ENCODE peak calls at places on chromosome 13, in eight cellular contexts. One of them, this sample, is unnamed.
A peak's percentile ranks its signal among the peaks of the same experiment; 100 is the strongest.

GRCh38 chr13:99033814-99034213 is 56.0 kb upstream of the DOCK9 start:
- DNase-seq in NCI-H1436 treated with DMSO at 0.1 percent for 48 hours: peak; percentile 12
- DNase-seq in activated effector memory CD4-positive, alpha-beta T cell treated with anti-CD3 and anti-CD28 coated beads, Interleukin-2, amount 50 U/mL, for 16 hours: no peak
- DNase-seq in GM23248: peak; percentile 62
- DNase-seq in mucosa of gallbladder: no peak
- DNase-seq in GM04503: no peak
- DNase-seq in stimulated activated CD8-positive, alpha-beta memory T cell treated with anti-CD3 and anti-CD28 coated beads, Interleukin-7, amount 100 ng/mL, for 1 hour: no peak
- DNase-seq in retinal pigment epithelial cell: no peak
- DNase-seq in this sample: no peak

GRCh38 chr13:100600915-100601314 is 12.3 kb upstream of the GGACT start:
- DNase-seq in NCI-H1436 treated with DMSO at 0.1 percent for 48 hours: no peak
- DNase-seq in activated effector memory CD4-positive, alpha-beta T cell treated with anti-CD3 and anti-CD28 coated beads, Interleukin-2, amount 50 U/mL, for 16 hours: no peak
- DNase-seq in GM23248: no peak
- DNase-seq in mucosa of gallbladder: no peak
- DNase-seq in GM04503: no peak
- DNase-seq in stimulated activated CD8-positive, alpha-beta memory T cell treated with anti-CD3 and anti-CD28 coated beads, Interleukin-7, amount 100 ng/mL, for 1 hour: no peak
- DNase-seq in retinal pigment epithelial cell: no peak
- DNase-seq in this sample: peak; percentile 73

GRCh38 chr13:102869948-102870676 is 24.3 kb downstream of the ERCC5 start:
- DNase-seq in NCI-H1436 treated with DMSO at 0.1 percent for 48 hours: no peak
- DNase-seq in activated effector memory CD4-positive, alpha-beta T cell treated with anti-CD3 and anti-CD28 coated beads, Interleukin-2, amount 50 U/mL, for 16 hours: no peak
- DNase-seq in GM23248: peak; percentile 28
- DNase-seq in mucosa of gallbladder: no peak
- DNase-seq in GM04503: no peak
- DNase-seq in stimulated activated CD8-positive, alpha-beta memory T cell treated with anti-CD3 and anti-CD28 coated beads, Interleukin-7, amount 100 ng/mL, for 1 hour: no peak
- DNase-seq in retinal pigment epithelial cell: no peak
- DNase-seq in this sample: peak; percentile 20

GRCh38 chr13:77533875-77534788 is 1.4 kb upstream of the SCEL start:
- DNase-seq in NCI-H1436 treated with DMSO at 0.1 percent for 48 hours: no peak
- DNase-seq in activated effector memory CD4-positive, alpha-beta T cell treated with anti-CD3 and anti-CD28 coated beads, Interleukin-2, amount 50 U/mL, for 16 hours: no peak
- DNase-seq in GM23248: no peak
- DNase-seq in mucosa of gallbladder: no peak
- DNase-seq in GM04503: no peak
- DNase-seq in stimulated activated CD8-positive, alpha-beta memory T cell treated with anti-CD3 and anti-CD28 coated beads, Interleukin-7, amount 100 ng/mL, for 1 hour: no peak
- DNase-seq in retinal pigment epithelial cell: no peak
- DNase-seq in this sample: no peak

GRCh38 chr13:20151016-20151415 is 9.8 kb downstream of the GJA3 start:
- DNase-seq in NCI-H1436 treated with DMSO at 0.1 percent for 48 hours: no peak
- DNase-seq in activated effector memory CD4-positive, alpha-beta T cell treated with anti-CD3 and anti-CD28 coated beads, Interleukin-2, amount 50 U/mL, for 16 hours: no peak
- DNase-seq in GM23248: no peak
- DNase-seq in mucosa of gallbladder: no peak
- DNase-seq in GM04503: no peak
- DNase-seq in stimulated activated CD8-positive, alpha-beta memory T cell treated with anti-CD3 and anti-CD28 coated beads, Interleukin-7, amount 100 ng/mL, for 1 hour: no peak
- DNase-seq in retinal pigment epithelial cell: no peak
- DNase-seq in this sample: no peak

GRCh38 chr13:86002921-86003488 is 203.8 kb upstream of the SLITRK6 start:
- DNase-seq in NCI-H1436 treated with DMSO at 0.1 percent for 48 hours: peak; percentile 1
- DNase-seq in activated effector memory CD4-positive, alpha-beta T cell treated with anti-CD3 and anti-CD28 coated beads, Interleukin-2, amount 50 U/mL, for 16 hours: no peak
- DNase-seq in GM23248: no peak
- DNase-seq in mucosa of gallbladder: no peak
- DNase-seq in GM04503: no peak
- DNase-seq in stimulated activated CD8-positive, alpha-beta memory T cell treated with anti-CD3 and anti-CD28 coated beads, Interleukin-7, amount 100 ng/mL, for 1 hour: no peak
- DNase-seq in retinal pigment epithelial cell: peak; percentile 54
- DNase-seq in this sample: no peak

GRCh38 chr13:44918323-44919102 is 70.8 kb downstream of the NUFIP1 start:
- DNase-seq in NCI-H1436 treated with DMSO at 0.1 percent for 48 hours: peak; percentile 69
- DNase-seq in activated effector memory CD4-positive, alpha-beta T cell treated with anti-CD3 and anti-CD28 coated beads, Interleukin-2, amount 50 U/mL, for 16 hours: peak; percentile 93
- DNase-seq in GM23248: peak; percentile 98
- DNase-seq in mucosa of gallbladder: peak; percentile 89
- DNase-seq in GM04503: peak; percentile 91
- DNase-seq in stimulated activated CD8-positive, alpha-beta memory T cell treated with anti-CD3 and anti-CD28 coated beads, Interleukin-7, amount 100 ng/mL, for 1 hour: peak; percentile 44
- DNase-seq in retinal pigment epithelial cell: peak; percentile 91
- DNase-seq in this sample: peak; percentile 93

GRCh38 chr13:48942131-48942530 is 33.6 kb upstream of the FNDC3A start:
- DNase-seq in NCI-H1436 treated with DMSO at 0.1 percent for 48 hours: no peak
- DNase-seq in activated effector memory CD4-positive, alpha-beta T cell treated with anti-CD3 and anti-CD28 coated beads, Interleukin-2, amount 50 U/mL, for 16 hours: no peak
- DNase-seq in GM23248: peak; percentile 77
- DNase-seq in mucosa of gallbladder: no peak
- DNase-seq in GM04503: no peak
- DNase-seq in stimulated activated CD8-positive, alpha-beta memory T cell treated with anti-CD3 and anti-CD28 coated beads, Interleukin-7, amount 100 ng/mL, for 1 hour: no peak
- DNase-seq in retinal pigment epithelial cell: no peak
- DNase-seq in this sample: no peak

GRCh38 chr13:54184576-54184975 is 1156.0 kb downstream of the OLFM4 start:
- DNase-seq in NCI-H1436 treated with DMSO at 0.1 percent for 48 hours: no peak
- DNase-seq in activated effector memory CD4-positive, alpha-beta T cell treated with anti-CD3 and anti-CD28 coated beads, Interleukin-2, amount 50 U/mL, for 16 hours: no peak
- DNase-seq in GM23248: no peak
- DNase-seq in mucosa of gallbladder: no peak
- DNase-seq in GM04503: no peak
- DNase-seq in stimulated activated CD8-positive, alpha-beta memory T cell treated with anti-CD3 and anti-CD28 coated beads, Interleukin-7, amount 100 ng/mL, for 1 hour: no peak
- DNase-seq in retinal pigment epithelial cell: no peak
- DNase-seq in this sample: no peak

GRCh38 chr13:75479102-75479501 is 2.9 kb downstream of the TBC1D4 start:
- DNase-seq in NCI-H1436 treated with DMSO at 0.1 percent for 48 hours: no peak
- DNase-seq in activated effector memory CD4-positive, alpha-beta T cell treated with anti-CD3 and anti-CD28 coated beads, Interleukin-2, amount 50 U/mL, for 16 hours: no peak
- DNase-seq in GM23248: no peak
- DNase-seq in mucosa of gallbladder: no peak
- DNase-seq in GM04503: no peak
- DNase-seq in stimulated activated CD8-positive, alpha-beta memory T cell treated with anti-CD3 and anti-CD28 coated beads, Interleukin-7, amount 100 ng/mL, for 1 hour: no peak
- DNase-seq in retinal pigment epithelial cell: no peak
- DNase-seq in this sample: no peak

GRCh38 chr13:79549355-79550106 is 68.6 kb downstream of the NDFIP2 start:
- DNase-seq in NCI-H1436 treated with DMSO at 0.1 percent for 48 hours: no peak
- DNase-seq in activated effector memory CD4-positive, alpha-beta T cell treated with anti-CD3 and anti-CD28 coated beads, Interleukin-2, amount 50 U/mL, for 16 hours: no peak
- DNase-seq in GM23248: no peak
- DNase-seq in mucosa of gallbladder: no peak
- DNase-seq in GM04503: no peak
- DNase-seq in stimulated activated CD8-positive, alpha-beta memory T cell treated with anti-CD3 and anti-CD28 coated beads, Interleukin-7, amount 100 ng/mL, for 1 hour: no peak
- DNase-seq in retinal pigment epithelial cell: no peak
- DNase-seq in this sample: no peak

GRCh38 chr13:90238433-90238832 is 1109.1 kb upstream of the MIR17HG start:
- DNase-seq in NCI-H1436 treated with DMSO at 0.1 percent for 48 hours: no peak
- DNase-seq in activated effector memory CD4-positive, alpha-beta T cell treated with anti-CD3 and anti-CD28 coated beads, Interleukin-2, amount 50 U/mL, for 16 hours: no peak
- DNase-seq in GM23248: no peak
- DNase-seq in mucosa of gallbladder: no peak
- DNase-seq in GM04503: no peak
- DNase-seq in stimulated activated CD8-positive, alpha-beta memory T cell treated with anti-CD3 and anti-CD28 coated beads, Interleukin-7, amount 100 ng/mL, for 1 hour: no peak
- DNase-seq in retinal pigment epithelial cell: no peak
- DNase-seq in this sample: no peak

GRCh38 chr13:73536865-73537264 is 478.1 kb downstream of the KLF5 start:
- DNase-seq in NCI-H1436 treated with DMSO at 0.1 percent for 48 hours: no peak
- DNase-seq in activated effector memory CD4-positive, alpha-beta T cell treated with anti-CD3 and anti-CD28 coated beads, Interleukin-2, amount 50 U/mL, for 16 hours: no peak
- DNase-seq in GM23248: no peak
- DNase-seq in mucosa of gallbladder: no peak
- DNase-seq in GM04503: no peak
- DNase-seq in stimulated activated CD8-positive, alpha-beta memory T cell treated with anti-CD3 and anti-CD28 coated beads, Interleukin-7, amount 100 ng/mL, for 1 hour: no peak
- DNase-seq in retinal pigment epithelial cell: no peak
- DNase-seq in this sample: no peak

GRCh38 chr13:20436505-20436904 is 89.2 kb downstream of the CRYL1 start:
- DNase-seq in NCI-H1436 treated with DMSO at 0.1 percent for 48 hours: no peak
- DNase-seq in activated effector memory CD4-positive, alpha-beta T cell treated with anti-CD3 and anti-CD28 coated beads, Interleukin-2, amount 50 U/mL, for 16 hours: no peak
- DNase-seq in GM23248: no peak
- DNase-seq in mucosa of gallbladder: no peak
- DNase-seq in GM04503: no peak
- DNase-seq in stimulated activated CD8-positive, alpha-beta memory T cell treated with anti-CD3 and anti-CD28 coated beads, Interleukin-7, amount 100 ng/mL, for 1 hour: no peak
- DNase-seq in retinal pigment epithelial cell: no peak
- DNase-seq in this sample: no peak

GRCh38 chr13:58598241-58598640 is 966.7 kb downstream of the PCDH17 start:
- DNase-seq in NCI-H1436 treated with DMSO at 0.1 percent for 48 hours: no peak
- DNase-seq in activated effector memory CD4-positive, alpha-beta T cell treated with anti-CD3 and anti-CD28 coated beads, Interleukin-2, amount 50 U/mL, for 16 hours: no peak
- DNase-seq in GM23248: no peak
- DNase-seq in mucosa of gallbladder: no peak
- DNase-seq in GM04503: no peak
- DNase-seq in stimulated activated CD8-positive, alpha-beta memory T cell treated with anti-CD3 and anti-CD28 coated beads, Interleukin-7, amount 100 ng/mL, for 1 hour: no peak
- DNase-seq in retinal pigment epithelial cell: no peak
- DNase-seq in this sample: no peak

GRCh38 chr13:106471957-106472543 is 63.4 kb downstream of the EFNB2 start:
- DNase-seq in NCI-H1436 treated with DMSO at 0.1 percent for 48 hours: no peak
- DNase-seq in activated effector memory CD4-positive, alpha-beta T cell treated with anti-CD3 and anti-CD28 coated beads, Interleukin-2, amount 50 U/mL, for 16 hours: no peak
- DNase-seq in GM23248: peak; percentile 94
- DNase-seq in mucosa of gallbladder: peak; percentile 31
- DNase-seq in GM04503: peak; percentile 31
- DNase-seq in stimulated activated CD8-positive, alpha-beta memory T cell treated with anti-CD3 and anti-CD28 coated beads, Interleukin-7, amount 100 ng/mL, for 1 hour: no peak
- DNase-seq in retinal pigment epithelial cell: peak; percentile 78
- DNase-seq in this sample: peak; percentile 73

GRCh38 chr13:112843392-112844250 is 125.4 kb upstream of the MCF2L start:
- DNase-seq in NCI-H1436 treated with DMSO at 0.1 percent for 48 hours: no peak
- DNase-seq in activated effector memory CD4-positive, alpha-beta T cell treated with anti-CD3 and anti-CD28 coated beads, Interleukin-2, amount 50 U/mL, for 16 hours: no peak
- DNase-seq in GM23248: no peak
- DNase-seq in mucosa of gallbladder: no peak
- DNase-seq in GM04503: no peak
- DNase-seq in stimulated activated CD8-positive, alpha-beta memory T cell treated with anti-CD3 and anti-CD28 coated beads, Interleukin-7, amount 100 ng/mL, for 1 hour: no peak
- DNase-seq in retinal pigment epithelial cell: no peak
- DNase-seq in this sample: no peak

GRCh38 chr13:36310417-36311108 is 12.9 kb upstream of the CCDC169 start:
- DNase-seq in NCI-H1436 treated with DMSO at 0.1 percent for 48 hours: no peak
- DNase-seq in activated effector memory CD4-positive, alpha-beta T cell treated with anti-CD3 and anti-CD28 coated beads, Interleukin-2, amount 50 U/mL, for 16 hours: no peak
- DNase-seq in GM23248: no peak
- DNase-seq in mucosa of gallbladder: no peak
- DNase-seq in GM04503: no peak
- DNase-seq in stimulated activated CD8-positive, alpha-beta memory T cell treated with anti-CD3 and anti-CD28 coated beads, Interleukin-7, amount 100 ng/mL, for 1 hour: no peak
- DNase-seq in retinal pigment epithelial cell: no peak
- DNase-seq in this sample: no peak

GRCh38 chr13:27868639-27869435 is 51.0 kb upstream of the PDX1 start:
- DNase-seq in NCI-H1436 treated with DMSO at 0.1 percent for 48 hours: no peak
- DNase-seq in activated effector memory CD4-positive, alpha-beta T cell treated with anti-CD3 and anti-CD28 coated beads, Interleukin-2, amount 50 U/mL, for 16 hours: no peak
- DNase-seq in GM23248: peak; percentile 52
- DNase-seq in mucosa of gallbladder: no peak
- DNase-seq in GM04503: no peak
- DNase-seq in stimulated activated CD8-positive, alpha-beta memory T cell treated with anti-CD3 and anti-CD28 coated beads, Interleukin-7, amount 100 ng/mL, for 1 hour: no peak
- DNase-seq in retinal pigment epithelial cell: no peak
- DNase-seq in this sample: no peak

GRCh38 chr13:51259359-51259645 is 37.1 kb downstream of the FAM124A start:
- DNase-seq in NCI-H1436 treated with DMSO at 0.1 percent for 48 hours: no peak
- DNase-seq in activated effector memory CD4-positive, alpha-beta T cell treated with anti-CD3 and anti-CD28 coated beads, Interleukin-2, amount 50 U/mL, for 16 hours: no peak
- DNase-seq in GM23248: no peak
- DNase-seq in mucosa of gallbladder: no peak
- DNase-seq in GM04503: no peak
- DNase-seq in stimulated activated CD8-positive, alpha-beta memory T cell treated with anti-CD3 and anti-CD28 coated beads, Interleukin-7, amount 100 ng/mL, for 1 hour: no peak
- DNase-seq in retinal pigment epithelial cell: no peak
- DNase-seq in this sample: no peak

GRCh38 chr13:110964229-110965037 is 49.6 kb upstream of the ANKRD10 start:
- DNase-seq in NCI-H1436 treated with DMSO at 0.1 percent for 48 hours: no peak
- DNase-seq in activated effector memory CD4-positive, alpha-beta T cell treated with anti-CD3 and anti-CD28 coated beads, Interleukin-2, amount 50 U/mL, for 16 hours: no peak
- DNase-seq in GM23248: no peak
- DNase-seq in mucosa of gallbladder: no peak
- DNase-seq in GM04503: no peak
- DNase-seq in stimulated activated CD8-positive, alpha-beta memory T cell treated with anti-CD3 and anti-CD28 coated beads, Interleukin-7, amount 100 ng/mL, for 1 hour: no peak
- DNase-seq in retinal pigment epithelial cell: no peak
- DNase-seq in this sample: no peak

GRCh38 chr13:82330499-82330898 is 1551.8 kb downstream of the SLITRK1 start:
- DNase-seq in NCI-H1436 treated with DMSO at 0.1 percent for 48 hours: no peak
- DNase-seq in activated effector memory CD4-positive, alpha-beta T cell treated with anti-CD3 and anti-CD28 coated beads, Interleukin-2, amount 50 U/mL, for 16 hours: no peak
- DNase-seq in GM23248: peak; percentile 4
- DNase-seq in mucosa of gallbladder: no peak
- DNase-seq in GM04503: no peak
- DNase-seq in stimulated activated CD8-positive, alpha-beta memory T cell treated with anti-CD3 and anti-CD28 coated beads, Interleukin-7, amount 100 ng/mL, for 1 hour: no peak
- DNase-seq in retinal pigment epithelial cell: no peak
- DNase-seq in this sample: no peak

GRCh38 chr13:31154939-31155338 is 6.8 kb downstream of the HSPH1 start:
- DNase-seq in NCI-H1436 treated with DMSO at 0.1 percent for 48 hours: no peak
- DNase-seq in activated effector memory CD4-positive, alpha-beta T cell treated with anti-CD3 and anti-CD28 coated beads, Interleukin-2, amount 50 U/mL, for 16 hours: no peak
- DNase-seq in GM23248: no peak
- DNase-seq in mucosa of gallbladder: no peak
- DNase-seq in GM04503: no peak
- DNase-seq in stimulated activated CD8-positive, alpha-beta memory T cell treated with anti-CD3 and anti-CD28 coated beads, Interleukin-7, amount 100 ng/mL, for 1 hour: no peak
- DNase-seq in retinal pigment epithelial cell: no peak
- DNase-seq in this sample: no peak

GRCh38 chr13:78784017-78784745 is 125.2 kb upstream of the OBI1 start:
- DNase-seq in NCI-H1436 treated with DMSO at 0.1 percent for 48 hours: no peak
- DNase-seq in activated effector memory CD4-positive, alpha-beta T cell treated with anti-CD3 and anti-CD28 coated beads, Interleukin-2, amount 50 U/mL, for 16 hours: no peak
- DNase-seq in GM23248: no peak
- DNase-seq in mucosa of gallbladder: no peak
- DNase-seq in GM04503: no peak
- DNase-seq in stimulated activated CD8-positive, alpha-beta memory T cell treated with anti-CD3 and anti-CD28 coated beads, Interleukin-7, amount 100 ng/mL, for 1 hour: no peak
- DNase-seq in retinal pigment epithelial cell: no peak
- DNase-seq in this sample: no peak

GRCh38 chr13:47148543-47148942 is 251.7 kb upstream of the HTR2A start:
- DNase-seq in NCI-H1436 treated with DMSO at 0.1 percent for 48 hours: no peak
- DNase-seq in activated effector memory CD4-positive, alpha-beta T cell treated with anti-CD3 and anti-CD28 coated beads, Interleukin-2, amount 50 U/mL, for 16 hours: no peak
- DNase-seq in GM23248: no peak
- DNase-seq in mucosa of gallbladder: no peak
- DNase-seq in GM04503: no peak
- DNase-seq in stimulated activated CD8-positive, alpha-beta memory T cell treated with anti-CD3 and anti-CD28 coated beads, Interleukin-7, amount 100 ng/mL, for 1 hour: no peak
- DNase-seq in retinal pigment epithelial cell: no peak
- DNase-seq in this sample: no peak

GRCh38 chr13:106139407-106139806 is 396.1 kb downstream of the EFNB2 start:
- DNase-seq in NCI-H1436 treated with DMSO at 0.1 percent for 48 hours: no peak
- DNase-seq in activated effector memory CD4-positive, alpha-beta T cell treated with anti-CD3 and anti-CD28 coated beads, Interleukin-2, amount 50 U/mL, for 16 hours: no peak
- DNase-seq in GM23248: no peak
- DNase-seq in mucosa of gallbladder: no peak
- DNase-seq in GM04503: no peak
- DNase-seq in stimulated activated CD8-positive, alpha-beta memory T cell treated with anti-CD3 and anti-CD28 coated beads, Interleukin-7, amount 100 ng/mL, for 1 hour: no peak
- DNase-seq in retinal pigment epithelial cell: no peak
- DNase-seq in this sample: no peak

GRCh38 chr13:80168089-80168850 is 172.7 kb downstream of the SPRY2 start:
- DNase-seq in NCI-H1436 treated with DMSO at 0.1 percent for 48 hours: no peak
- DNase-seq in activated effector memory CD4-positive, alpha-beta T cell treated with anti-CD3 and anti-CD28 coated beads, Interleukin-2, amount 50 U/mL, for 16 hours: no peak
- DNase-seq in GM23248: peak; percentile 64
- DNase-seq in mucosa of gallbladder: no peak
- DNase-seq in GM04503: no peak
- DNase-seq in stimulated activated CD8-positive, alpha-beta memory T cell treated with anti-CD3 and anti-CD28 coated beads, Interleukin-7, amount 100 ng/mL, for 1 hour: no peak
- DNase-seq in retinal pigment epithelial cell: no peak
- DNase-seq in this sample: no peak

GRCh38 chr13:29849731-29850212 is 645 bp downstream of the UBL3 start:
- DNase-seq in NCI-H1436 treated with DMSO at 0.1 percent for 48 hours: no peak
- DNase-seq in activated effector memory CD4-positive, alpha-beta T cell treated with anti-CD3 and anti-CD28 coated beads, Interleukin-2, amount 50 U/mL, for 16 hours: peak; percentile 80
- DNase-seq in GM23248: peak; percentile 91
- DNase-seq in mucosa of gallbladder: peak; percentile 43
- DNase-seq in GM04503: no peak
- DNase-seq in stimulated activated CD8-positive, alpha-beta memory T cell treated with anti-CD3 and anti-CD28 coated beads, Interleukin-7, amount 100 ng/mL, for 1 hour: no peak
- DNase-seq in retinal pigment epithelial cell: peak; percentile 33
- DNase-seq in this sample: peak; percentile 69

GRCh38 chr13:92572190-92572589 is 654.4 kb upstream of the GPC6 start:
- DNase-seq in NCI-H1436 treated with DMSO at 0.1 percent for 48 hours: no peak
- DNase-seq in activated effector memory CD4-positive, alpha-beta T cell treated with anti-CD3 and anti-CD28 coated beads, Interleukin-2, amount 50 U/mL, for 16 hours: no peak
- DNase-seq in GM23248: no peak
- DNase-seq in mucosa of gallbladder: no peak
- DNase-seq in GM04503: no peak
- DNase-seq in stimulated activated CD8-positive, alpha-beta memory T cell treated with anti-CD3 and anti-CD28 coated beads, Interleukin-7, amount 100 ng/mL, for 1 hour: no peak
- DNase-seq in retinal pigment epithelial cell: no peak
- DNase-seq in this sample: no peak

GRCh38 chr13:21849323-21849722 is 178.4 kb downstream of the FGF9 start:
- DNase-seq in NCI-H1436 treated with DMSO at 0.1 percent for 48 hours: no peak
- DNase-seq in activated effector memory CD4-positive, alpha-beta T cell treated with anti-CD3 and anti-CD28 coated beads, Interleukin-2, amount 50 U/mL, for 16 hours: no peak
- DNase-seq in GM23248: peak; percentile 48
- DNase-seq in mucosa of gallbladder: peak; percentile 22
- DNase-seq in GM04503: no peak
- DNase-seq in stimulated activated CD8-positive, alpha-beta memory T cell treated with anti-CD3 and anti-CD28 coated beads, Interleukin-7, amount 100 ng/mL, for 1 hour: no peak
- DNase-seq in retinal pigment epithelial cell: no peak
- DNase-seq in this sample: peak; percentile 19

GRCh38 chr13:57632276-57633140 is 964 bp downstream of the PCDH17 start:
- DNase-seq in NCI-H1436 treated with DMSO at 0.1 percent for 48 hours: no peak
- DNase-seq in activated effector memory CD4-positive, alpha-beta T cell treated with anti-CD3 and anti-CD28 coated beads, Interleukin-2, amount 50 U/mL, for 16 hours: no peak
- DNase-seq in GM23248: no peak
- DNase-seq in mucosa of gallbladder: peak; percentile 10
- DNase-seq in GM04503: no peak
- DNase-seq in stimulated activated CD8-positive, alpha-beta memory T cell treated with anti-CD3 and anti-CD28 coated beads, Interleukin-7, amount 100 ng/mL, for 1 hour: no peak
- DNase-seq in retinal pigment epithelial cell: no peak
- DNase-seq in this sample: peak; percentile 59

GRCh38 chr13:113545931-113546516 is 38.5 kb upstream of the TFDP1 start:
- DNase-seq in NCI-H1436 treated with DMSO at 0.1 percent for 48 hours: no peak
- DNase-seq in activated effector memory CD4-positive, alpha-beta T cell treated with anti-CD3 and anti-CD28 coated beads, Interleukin-2, amount 50 U/mL, for 16 hours: no peak
- DNase-seq in GM23248: no peak
- DNase-seq in mucosa of gallbladder: no peak
- DNase-seq in GM04503: no peak
- DNase-seq in stimulated activated CD8-positive, alpha-beta memory T cell treated with anti-CD3 and anti-CD28 coated beads, Interleukin-7, amount 100 ng/mL, for 1 hour: no peak
- DNase-seq in retinal pigment epithelial cell: no peak
- DNase-seq in this sample: no peak

GRCh38 chr13:104532131-104532530 is 1465.9 kb upstream of the SLC10A2 start:
- DNase-seq in NCI-H1436 treated with DMSO at 0.1 percent for 48 hours: no peak
- DNase-seq in activated effector memory CD4-positive, alpha-beta T cell treated with anti-CD3 and anti-CD28 coated beads, Interleukin-2, amount 50 U/mL, for 16 hours: no peak
- DNase-seq in GM23248: no peak
- DNase-seq in mucosa of gallbladder: no peak
- DNase-seq in GM04503: no peak
- DNase-seq in stimulated activated CD8-positive, alpha-beta memory T cell treated with anti-CD3 and anti-CD28 coated beads, Interleukin-7, amount 100 ng/mL, for 1 hour: no peak
- DNase-seq in retinal pigment epithelial cell: no peak
- DNase-seq in this sample: no peak

GRCh38 chr13:24502567-24503375 is 9.8 kb downstream of the PARP4 start:
- DNase-seq in NCI-H1436 treated with DMSO at 0.1 percent for 48 hours: no peak
- DNase-seq in activated effector memory CD4-positive, alpha-beta T cell treated with anti-CD3 and anti-CD28 coated beads, Interleukin-2, amount 50 U/mL, for 16 hours: no peak
- DNase-seq in GM23248: peak; percentile 83
- DNase-seq in mucosa of gallbladder: peak; percentile 70
- DNase-seq in GM04503: no peak
- DNase-seq in stimulated activated CD8-positive, alpha-beta memory T cell treated with anti-CD3 and anti-CD28 coated beads, Interleukin-7, amount 100 ng/mL, for 1 hour: no peak
- DNase-seq in retinal pigment epithelial cell: peak; percentile 38
- DNase-seq in this sample: peak; percentile 78